ENCODE peak calls at places on chromosomes 12 and 14, in seven cellular contexts. R is SJSA1; Z is ACHN; B is upper lobe of right lung; Q is NCI-H524; M is A549; P is stimulated activated CD4-positive, alpha-beta T cell treated with anti-CD3 and anti-CD28 coated beads, Interleukin-15, amount 100 ng/mL, for 48 hours. H is an unnamed sample.

GRCh38 chr12:11228268-11228879 is 41.1 kb downstream of the PRB3 start:
- DNase-seq in R (peak; percentile 7), Z (peak; percentile 64), B (no peak), Q (peak; percentile 19), M (peak; percentile 57), P (peak; percentile 12), H (peak; percentile 40)

GRCh38 chr12:105912911-105913514 is 225.7 kb downstream of the NUAK1 start:
- DNase-seq in R (peak; percentile 85), Z (no peak), B (no peak), Q (no peak), M (no peak), P (no peak), H (no peak)

GRCh38 chr12:120534203-120534702 is at the start of gene RNF10:
- DNase-seq in R (peak; percentile 84), Z (peak; percentile 93), B (peak; percentile 83), Q (peak; percentile 75), M (peak; percentile 94), P (peak; percentile 56), H (peak; percentile 83)

GRCh38 chr12:13435535-13435934 is 239.0 kb downstream of the EMP1 start:
- DNase-seq in R (no peak), Z (no peak), B (no peak), Q (no peak), M (no peak), P (no peak), H (no peak)

GRCh38 chr14:93775744-93776143 is 12.5 kb downstream of the PRIMA1 start:
- DNase-seq in R (no peak), Z (no peak), B (no peak), Q (no peak), M (no peak), P (no peak), H (no peak)

GRCh38 chr12:128763395-128763794 is 60.4 kb downstream of the SLC15A4 start:
- DNase-seq in R (no peak), Z (no peak), B (no peak), Q (no peak), M (no peak), P (no peak), H (no peak)

GRCh38 chr14:96167224-96168148 is 37.2 kb upstream of the BDKRB2 start:
- DNase-seq in R (peak; percentile 90), Z (no peak), B (no peak), Q (no peak), M (peak; percentile 78), P (no peak), H (peak; percentile 91)

GRCh38 chr14:104687601-104688504 is 1.6 kb upstream of the INF2 start:
- DNase-seq in R (peak; percentile 40), Z (peak; percentile 85), B (peak; percentile 95), Q (no peak), M (peak; percentile 94), P (no peak), H (peak; percentile 42)

GRCh38 chr14:88605594-88605993 is 42.8 kb downstream of the ZC3H14 start:
- DNase-seq in R (no peak), Z (no peak), B (no peak), Q (no peak), M (no peak), P (no peak), H (peak; percentile 69)

GRCh38 chr12:41419151-41419893 is 231.2 kb downstream of the PDZRN4 start:
- DNase-seq in R (no peak), Z (no peak), B (no peak), Q (peak; percentile 96), M (no peak), P (no peak), H (no peak)

H was measured in amniotic epithelial cell.